ENCODE peak calls at places on chromosomes 13 and 19, in six cellular contexts. I is tibial nerve, B is astrocyte, L is IMR-90, M is body of pancreas, S is right cardiac atrium. R is an unnamed sample. For H3K4me1 and H3K27me3, the result is how much of the 10 kb centered on the place peaks cover.

GRCh38 chr13:47334173-47334572 is 437.3 kb upstream of the HTR2A start:
- DNase-seq in I (no peak), B (peak), L (peak), M (peak), S (no peak), R (no peak)

GRCh38 chr13:34678154-34678553 is 263.9 kb upstream of the NBEA start:
- DNase-seq in I (no peak), B (peak), L (no peak), M (no peak), S (no peak), R (no peak)

GRCh38 chr13:39655569-39656324 is at the start of gene COG6:
- DNase-seq in I (peak), B (peak), L (peak), M (peak), S (peak), R (peak)

GRCh38 chr19:15374796-15375440 is 4.7 kb downstream of the AKAP8 start:
- DNase-seq in I (no peak), B (no peak), L (no peak), M (no peak), S (peak), R (no peak)

GRCh38 chr13:106888148-106888547 is 320.2 kb upstream of the ARGLU1 start:
- DNase-seq in I (no peak), B (no peak), L (no peak), M (no peak), S (no peak), R (no peak)

GRCh38 chr19:32708457-32708856 is 11.1 kb upstream of the TDRD12 start:
- DNase-seq in I (no peak), B (no peak), L (no peak), M (no peak), S (no peak), R (no peak)

GRCh38 chr13:79307866-79308298 is 98.2 kb downstream of the RBM26 start:
- DNase-seq in I (no peak), B (peak), L (peak), M (peak), S (peak), R (no peak)

GRCh38 chr19:18230941-18231734 is 4.9 kb upstream of the PDE4C start:
- DNase-seq in I (no peak), B (no peak), L (no peak), M (no peak), S (no peak), R (no peak)

GRCh38 chr13:30618186-30618937 is 642 bp downstream of the USPL1 start:
- DNase-seq in I (no peak), B (no peak), L (no peak), M (peak), S (peak), R (peak)

GRCh38 chr19:11197291-11198174 is at the start of gene KANK2:
- DNase-seq in I (peak), B (peak), L (peak), M (peak), S (peak), R (peak)

GRCh38 chr19:4391701-4392543 is 8.4 kb downstream of the SH3GL1 start:
- DNase-seq in I (no peak), B (peak), L (peak), M (no peak), S (peak), R (peak)

GRCh38 chr13:114100446-114101320 is 31.7 kb downstream of the RASA3 start:
- DNase-seq in I (no peak), B (no peak), L (no peak), M (peak), S (peak), R (no peak)

GRCh38 chr19:45049073-45049736 is 10.4 kb downstream of the CLASRP start:
- DNase-seq in I (no peak), B (no peak), L (no peak), M (peak), S (no peak), R (no peak)

GRCh38 chr19:2166741-2167738 is 3.3 kb downstream of the DOT1L start:
- DNase-seq in I (peak), B (peak), L (peak), M (peak), S (peak), R (peak)

GRCh38 chr13:22040810-22041364 is 370.0 kb downstream of the FGF9 start:
- DNase-seq in I (no peak), B (no peak), L (no peak), M (peak), S (no peak), R (peak)

GRCh38 chr13:113845723-113846638 is 17.9 kb downstream of the GAS6 start:
- DNase-seq in I (no peak), B (no peak), L (no peak), M (no peak), S (peak), R (no peak)

GRCh38 chr19:27859689-27860088 is 1353.3 kb downstream of the UQCRFS1 start:
- DNase-seq in I (no peak), B (no peak), L (no peak), M (no peak), S (no peak), R (no peak)

GRCh38 chr13:75326173-75327131 is 155.5 kb downstream of the TBC1D4 start:
- DNase-seq in I (no peak), B (peak), L (peak), M (no peak), S (peak), R (peak)

GRCh38 chr19:7994114-7994513 is 11.3 kb downstream of the ELAVL1 start:
- DNase-seq in I (no peak), B (no peak), L (no peak), M (no peak), S (no peak), R (no peak)

GRCh38 chr19:29211562-29212416 is 1.2 kb downstream of the UQCRFS1 start:
- DNase-seq in I (no peak), B (peak), L (peak), M (no peak), S (no peak), R (peak)

GRCh38 chr19:41795031-41795461 is 1.3 kb upstream of the CEACAM3 start:
- DNase-seq in I (peak), B (no peak), L (peak), M (peak), S (no peak), R (peak)

GRCh38 chr13:45258339-45258685 is 57.5 kb upstream of the KCTD4 start:
- DNase-seq in I (no peak), B (no peak), L (no peak), M (no peak), S (no peak), R (peak)

GRCh38 chr19:35225951-35226350 is 2.6 kb downstream of the FAM187B start:
- DNase-seq in I (no peak), B (no peak), L (no peak), M (no peak), S (no peak), R (no peak)

GRCh38 chr13:106352850-106353249 is 182.6 kb downstream of the EFNB2 start:
- DNase-seq in I (no peak), B (no peak), L (peak), M (no peak), S (no peak), R (no peak)

GRCh38 chr13:21435710-21436151 is 23.4 kb downstream of the ZDHHC20 start:
- DNase-seq in I (peak), B (peak), L (peak), M (peak), S (peak), R (peak)

GRCh38 chr19:15323496-15324235 is 8.7 kb downstream of the BRD4 start:
- DNase-seq in I (peak), B (no peak), L (peak), M (peak), S (peak), R (peak)

DNA sequence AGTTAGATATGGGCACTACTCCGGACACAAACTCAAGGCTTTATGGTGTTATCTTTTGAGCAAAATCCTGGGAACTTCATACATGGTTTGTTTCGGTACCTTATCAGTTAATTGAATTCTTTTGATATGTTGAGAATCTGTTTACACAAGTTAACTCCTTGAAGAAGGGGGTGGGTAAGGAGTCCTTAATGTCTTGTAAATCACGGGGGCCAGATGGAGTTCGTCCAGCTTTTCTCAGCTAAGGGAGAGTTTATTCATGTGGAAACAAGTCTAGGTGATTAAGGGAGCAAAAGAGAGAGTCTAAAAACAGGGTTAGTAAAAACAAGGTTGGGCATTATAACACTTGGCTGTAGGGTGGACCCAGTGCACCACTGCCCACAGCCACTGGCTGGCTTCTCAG is 20.8 kb upstream of the ZNF43 start:
- DNase-seq in I (no peak), B (no peak), L (no peak), M (no peak), S (no peak), R (no peak)
- H3K27ac ChIP-seq in I (no peak), B (no peak), L (no peak), M (no peak), S (no peak), R (no peak)

DNA sequence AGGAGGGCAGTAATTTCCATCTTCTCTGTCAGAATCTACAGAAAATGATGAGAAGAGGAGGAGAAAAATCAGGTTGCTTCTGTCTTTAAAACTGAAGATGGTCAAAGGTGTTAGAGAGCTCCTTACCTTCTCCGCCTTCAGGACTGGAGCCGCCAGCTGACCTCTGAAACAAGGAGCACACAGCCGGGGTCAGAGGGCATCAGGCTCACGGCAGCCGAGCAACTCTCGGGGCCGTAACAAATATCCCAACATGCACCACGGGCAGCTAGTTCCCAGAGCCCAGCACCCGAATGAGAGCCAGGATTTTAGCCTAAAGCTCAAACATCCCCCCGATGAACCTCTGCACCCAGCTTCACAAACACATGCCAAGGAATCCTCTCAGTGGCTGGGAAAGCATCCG is 27.6 kb downstream of the CAPS start:
- DNase-seq in I (no peak), B (no peak), L (no peak), M (no peak), S (no peak), R (no peak)
- H3K4me1 ChIP-seq in I (under half), B (under half), L (under half), M (under half), S (under half), R (under half)

DNA sequence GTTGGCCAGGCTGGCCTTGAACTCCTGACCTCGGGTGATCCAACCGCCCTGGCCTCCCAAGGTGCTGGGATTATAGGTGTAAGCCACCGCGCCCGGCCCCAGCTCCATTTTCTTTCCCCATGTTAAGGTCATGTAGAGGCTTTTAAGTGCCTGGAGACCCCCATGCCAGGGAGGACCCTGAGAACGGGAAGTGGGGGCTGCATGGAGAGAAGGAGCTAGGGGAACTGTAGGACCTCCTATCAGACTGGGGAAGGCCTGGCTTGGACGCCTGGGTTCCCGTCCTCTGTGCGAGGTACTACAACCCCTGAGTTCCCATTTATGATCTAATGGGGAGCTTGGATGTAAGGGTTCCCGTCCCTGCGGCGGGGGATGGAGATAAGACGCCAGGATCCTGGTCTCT is 714 bp upstream of the NPAS1 start:
- DNase-seq in I (no peak), B (no peak), L (no peak), M (no peak), S (no peak), R (no peak)
- H3K27me3 ChIP-seq in I (under half), B (under half), L (under half), M (under half), S (under half), R (under half)

GRCh38 chr13:74132152-74132767 is 1.9 kb downstream of the KLF12 start:
- DNase-seq in I (no peak), B (peak), L (peak), M (peak), S (no peak), R (peak)
- H3K27ac ChIP-seq in I (peak), B (peak), L (peak), M (no peak), S (peak), R (peak)

GRCh38 chr19:19459099-19459498 is 53.6 kb downstream of the GATAD2A start:
- DNase-seq in I (no peak), B (peak), L (peak), M (no peak), S (no peak), R (no peak)
- H3K4me1 ChIP-seq in I (half or more), B (half or more), L (half or more), M (half or more), S (under half), R (under half)

GRCh38 chr13:102878491-102878890 is 32.7 kb downstream of the ERCC5 start:
- DNase-seq in I (no peak), B (peak), L (peak), M (no peak), S (no peak), R (no peak)

GRCh38 chr13:102877285-102877684 is 31.5 kb downstream of the ERCC5 start:
- DNase-seq in I (no peak), B (peak), L (peak), M (no peak), S (no peak), R (no peak)

GRCh38 chr13:102879793-102880499 is 34.1 kb downstream of the ERCC5 start:
- DNase-seq in I (no peak), B (no peak), L (no peak), M (no peak), S (no peak), R (no peak)

DNA sequence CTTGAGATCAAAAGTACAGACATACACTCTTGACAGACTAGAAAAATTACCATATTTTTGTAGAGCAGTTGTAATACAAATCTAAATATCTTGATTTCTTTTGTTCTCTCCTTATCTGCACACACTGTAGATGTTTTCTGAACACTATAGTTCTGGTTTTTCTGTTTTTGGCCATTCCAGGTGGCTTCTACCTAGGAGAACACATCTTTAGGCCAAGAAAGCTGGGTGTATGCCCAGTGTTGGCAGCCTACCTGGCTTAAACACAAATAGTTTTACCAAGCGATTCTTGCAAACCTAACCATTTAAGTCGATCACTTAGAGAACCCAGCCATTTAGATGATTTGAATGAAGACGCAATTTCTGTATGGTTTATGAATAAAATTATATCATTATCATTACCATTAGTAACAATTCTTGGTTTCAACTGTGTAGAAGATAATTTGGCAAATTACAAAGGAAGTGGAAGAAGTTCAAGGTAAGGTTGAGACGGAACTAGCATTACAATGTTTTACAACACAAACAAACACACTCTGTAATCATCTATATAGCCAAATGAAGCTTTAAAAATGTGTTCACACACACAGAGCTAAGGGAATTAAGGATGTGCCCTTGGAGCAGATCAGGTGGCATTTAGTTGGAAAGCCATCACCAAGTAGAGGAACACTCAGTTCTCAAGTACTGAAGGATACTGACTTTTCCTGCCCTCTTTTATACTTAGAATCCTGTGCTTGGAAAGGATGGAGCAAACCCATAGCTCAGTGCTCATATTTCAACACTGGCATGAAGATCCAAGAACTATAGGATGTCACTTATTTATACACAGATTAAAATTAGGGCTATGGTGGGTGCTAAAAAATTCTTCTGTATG is 36.2 kb downstream of the ERCC5 start:
- DNase-seq in I (no peak), B (no peak), L (no peak), M (no peak), S (no peak), R (no peak)
- H3K27me3 ChIP-seq in I (under half), B (under half), L (under half), M (under half), S (under half), R (under half)

GRCh38 chr13:104571161-104571889 is 1505.1 kb upstream of the SLC10A2 start:
- DNase-seq in I (peak), B (peak), L (peak), M (peak), S (no peak), R (peak)

GRCh38 chr13:104567114-104567513 is 1500.9 kb upstream of the SLC10A2 start:
- DNase-seq in I (no peak), B (no peak), L (no peak), M (no peak), S (no peak), R (no peak)

GRCh38 chr13:104565888-104566287 is 1499.7 kb upstream of the SLC10A2 start:
- DNase-seq in I (no peak), B (no peak), L (no peak), M (no peak), S (no peak), R (no peak)

GRCh38 chr13:104577029-104577820 is 1511.0 kb upstream of the SLC10A2 start:
- DNase-seq in I (no peak), B (peak), L (peak), M (no peak), S (no peak), R (no peak)

DNA sequence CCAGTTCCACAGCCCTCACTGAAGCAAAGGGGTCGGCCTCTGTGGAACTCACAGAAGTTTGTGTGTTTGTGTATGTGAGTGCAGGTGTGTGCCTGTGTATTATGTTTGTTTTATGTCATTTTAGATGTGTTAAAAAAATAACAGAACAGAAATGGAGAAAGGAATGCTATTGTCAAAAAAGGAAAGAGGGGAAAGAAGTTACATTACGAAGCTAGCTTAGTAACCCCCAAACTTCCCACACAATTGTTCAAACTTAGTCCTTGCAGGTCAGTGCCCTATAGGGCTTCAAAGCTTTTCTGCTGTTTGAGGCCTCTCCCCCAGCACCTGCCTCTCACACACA is 1505.6 kb upstream of the SLC10A2 start:
- DNase-seq in I (no peak), B (no peak), L (no peak), M (no peak), S (no peak), R (no peak)
- H3K27ac ChIP-seq in I (no peak), B (peak), L (no peak), M (no peak), S (no peak), R (no peak)

DNA sequence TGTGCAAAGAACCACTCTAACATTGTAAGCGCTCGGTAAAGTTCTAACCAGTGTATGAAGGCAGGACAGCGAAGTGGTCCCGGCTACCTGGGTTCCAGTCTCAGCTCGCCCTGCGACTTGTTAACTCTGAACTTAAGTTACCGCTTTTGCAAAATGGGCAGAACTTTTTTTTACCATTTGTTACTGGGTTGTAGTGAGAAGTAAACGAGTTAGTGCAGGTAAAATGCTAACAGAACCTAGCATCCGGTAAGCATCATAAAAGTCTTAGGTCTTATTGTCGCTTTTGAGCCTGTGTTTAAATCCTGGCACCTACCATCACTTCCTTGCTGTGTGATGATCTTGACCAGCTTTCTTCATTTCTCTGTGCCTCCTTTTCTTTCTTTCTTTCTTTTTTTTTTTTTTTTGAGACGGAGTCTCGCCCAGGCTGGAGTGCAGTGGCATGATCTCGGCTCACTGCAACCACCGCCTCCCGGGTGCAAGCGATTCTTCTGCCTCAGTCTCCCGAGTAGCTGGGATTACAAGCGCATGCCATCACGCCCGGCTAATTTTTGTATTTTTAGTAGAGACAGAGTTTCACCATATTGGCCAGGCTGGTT is 734 bp upstream of the TRMT1 start:
- DNase-seq in I (no peak), B (no peak), L (no peak), M (no peak), S (no peak), R (no peak)
- H3K4me1 ChIP-seq in I (half or more), B (half or more), L (under half), M (under half), S (under half), R (under half)

DNA sequence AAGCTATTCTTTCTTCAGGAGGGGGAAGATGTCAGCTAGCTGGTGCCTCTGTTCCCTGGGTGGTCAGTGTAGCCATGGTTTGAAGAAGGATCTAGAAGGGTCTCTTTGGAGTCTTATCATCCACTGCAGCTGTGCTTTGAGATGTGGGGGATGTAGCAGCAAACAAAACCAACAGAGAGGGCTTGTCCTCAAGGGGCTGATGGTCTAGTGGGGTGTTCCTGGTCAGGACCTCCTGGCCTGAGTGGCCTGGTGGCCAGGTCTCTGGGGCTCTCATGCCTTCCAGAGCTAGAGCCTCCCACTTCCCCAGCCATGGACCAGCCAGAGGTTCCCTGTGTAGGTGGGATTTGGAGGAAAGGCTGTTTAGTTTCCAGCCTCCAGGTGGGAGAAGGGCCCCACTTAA is 40.3 kb downstream of the LYL1 start:
- DNase-seq in I (no peak), B (no peak), L (no peak), M (no peak), S (no peak), R (no peak)
- H3K27me3 ChIP-seq in I (under half), B (under half), L (under half), M (under half), S (under half), R (under half)

GRCh38 chr13:27953671-27954405 is 15.3 kb downstream of the CDX2 start:
- DNase-seq in I (peak), B (peak), L (peak), M (peak), S (peak), R (peak)
- H3K27ac ChIP-seq in I (no peak), B (no peak), L (no peak), M (peak), S (no peak), R (peak)

R was measured in small intestine.